ENCODE peak calls at places on chromosomes 4 and X, in nine cellular contexts. C is aorta; Q is NCI-H1417; V is Kasumi-1; A is NCI-H1092 treated with DMSO at 0.1 percent for 48 hours; W is AG09309; D is H9; O is stimulated activated CD4-positive, alpha-beta T cell treated with anti-CD3 and anti-CD28 coated beads, Interleukin-4, amount 100 ng/mL, for 24 hours; P is GM04504. F is an unnamed sample.

GRCh38 chrX:103776586-103776985 is at the start of gene PLP1:
- DNase-seq in W (no peak), P (no peak), D (peak), A (no peak), V (no peak), O (no peak), C (no peak), Q (no peak), F (no peak)

GRCh38 chr4:56731857-56732256 is 50.8 kb upstream of the HOPX start:
- DNase-seq in C (no peak), D (no peak), W (no peak), P (no peak), O (no peak), V (peak), A (no peak), Q (no peak), F (no peak)

GRCh38 chr4:1171306-1172227 is 816 bp downstream of the SPON2 start:
- DNase-seq in W (no peak), P (no peak), O (peak), C (peak), Q (no peak), V (no peak), A (peak), D (peak), F (peak)

GRCh38 chr4:146333187-146333894 is 119.0 kb downstream of the REELD1 start:
- DNase-seq in V (peak), C (no peak), W (peak), O (peak), P (peak), Q (peak), A (no peak), D (no peak), F (no peak)

GRCh38 chrX:23726196-23726595 is 16.9 kb downstream of the ACOT9 start:
- DNase-seq in W (no peak), O (no peak), Q (no peak), V (peak), D (no peak), A (no peak), C (no peak), P (no peak), F (no peak)

GRCh38 chr4:1500966-1501753 is 94.9 kb upstream of the NKX1-1 start:
- DNase-seq in P (no peak), O (no peak), A (no peak), Q (no peak), W (no peak), D (no peak), C (no peak), V (no peak), F (no peak)

GRCh38 chrX:103608305-103608963 is 671 bp downstream of the TCEAL3 start:
- DNase-seq in Q (no peak), W (no peak), O (no peak), P (no peak), D (peak), V (no peak), A (peak), C (no peak), F (peak)

GRCh38 chr4:152614337-152614736 is 65.5 kb downstream of the TMEM154 start:
- DNase-seq in V (no peak), W (no peak), C (no peak), P (no peak), D (no peak), Q (peak), A (no peak), O (no peak), F (no peak)

GRCh38 chr4:184330008-184330400 is 112.3 kb upstream of the ENPP6 start:
- DNase-seq in A (no peak), P (no peak), V (no peak), Q (no peak), W (no peak), D (no peak), C (no peak), O (no peak), F (no peak)

GRCh38 chr4:139814285-139815015 is 148.8 kb downstream of the MGST2 start:
- DNase-seq in W (no peak), A (peak), P (peak), O (no peak), V (no peak), D (no peak), Q (peak), C (no peak), F (peak)

GRCh38 chr4:1195109-1195671 is 22.8 kb upstream of the SPON2 start:
- DNase-seq in W (no peak), P (no peak), Q (no peak), O (no peak), D (no peak), V (no peak), C (peak), A (no peak), F (no peak)

GRCh38 chrX:72609313-72609712 is 36.7 kb upstream of the HDAC8 start:
- DNase-seq in W (no peak), O (no peak), C (no peak), A (no peak), V (no peak), P (no peak), D (no peak), Q (no peak), F (no peak)

GRCh38 chr4:138112389-138112788 is 129.8 kb downstream of the SLC7A11 start:
- DNase-seq in Q (no peak), A (no peak), P (no peak), V (no peak), O (no peak), C (no peak), D (no peak), W (no peak), F (no peak)

GRCh38 chr4:14641871-14642270 is 360.4 kb upstream of the CPEB2 start:
- DNase-seq in A (no peak), W (no peak), O (no peak), V (no peak), D (no peak), C (no peak), Q (no peak), P (no peak), F (no peak)

GRCh38 chr4:157242871-157243270 is 22.3 kb downstream of the GRIA2 start:
- DNase-seq in Q (no peak), D (no peak), P (no peak), A (no peak), V (no peak), W (no peak), C (no peak), O (no peak), F (peak)

GRCh38 chr4:152100378-152101201 is 339.8 kb upstream of the GATB start:
- DNase-seq in P (no peak), C (no peak), Q (no peak), A (no peak), D (no peak), O (peak), W (no peak), V (no peak), F (no peak)

GRCh38 chr4:28427306-28428085 is 1566.9 kb downstream of the STIM2 start:
- DNase-seq in D (no peak), V (no peak), O (no peak), C (no peak), P (no peak), A (no peak), Q (no peak), W (no peak), F (no peak)

GRCh38 chr4:2489081-2489805 is 20.3 kb downstream of the RNF4 start:
- DNase-seq in O (no peak), V (no peak), C (peak), Q (no peak), D (no peak), P (no peak), A (no peak), W (no peak), F (no peak)

GRCh38 chr4:57442834-57443291 is 332.7 kb upstream of the IGFBP7 start:
- DNase-seq in C (no peak), A (peak), V (peak), P (no peak), Q (peak), W (no peak), D (peak), O (no peak), F (peak)

GRCh38 chr4:26185436-26185835 is 135.4 kb upstream of the RBPJ start:
- DNase-seq in W (no peak), A (no peak), D (no peak), O (no peak), P (no peak), C (no peak), V (no peak), Q (no peak), F (no peak)

GRCh38 chr4:125736057-125736456 is 421.3 kb downstream of the FAT4 start:
- DNase-seq in P (no peak), D (no peak), W (no peak), Q (no peak), A (no peak), O (no peak), C (no peak), V (no peak), F (no peak)

GRCh38 chrX:19673334-19674040 is 158.2 kb upstream of the MAP3K15 start:
- DNase-seq in P (peak), C (peak), V (peak), A (peak), Q (no peak), O (no peak), D (no peak), W (peak), F (no peak)

GRCh38 chr4:140595065-140595464 is 26.3 kb upstream of the UCP1 start:
- DNase-seq in W (no peak), O (no peak), C (no peak), A (peak), P (no peak), Q (peak), V (no peak), D (peak), F (peak)

GRCh38 chrX:107701493-107702121 is 73.3 kb downstream of the PRPS1 start:
- DNase-seq in O (no peak), D (no peak), W (no peak), C (no peak), V (peak), P (no peak), A (no peak), Q (no peak), F (no peak)

GRCh38 chr4:174928174-174928573 is 10.0 kb downstream of the ADAM29 start:
- DNase-seq in P (no peak), D (no peak), Q (no peak), V (no peak), O (no peak), W (no peak), A (no peak), C (no peak), F (no peak)

GRCh38 chr4:1570291-1571164 is 113.6 kb downstream of the FAM53A start:
- DNase-seq in O (no peak), A (no peak), W (no peak), P (no peak), Q (no peak), D (no peak), C (peak), V (no peak), F (no peak)

GRCh38 chr4:78214078-78214477 is 157.0 kb downstream of the FRAS1 start:
- DNase-seq in A (no peak), P (no peak), C (no peak), Q (no peak), V (no peak), O (no peak), D (no peak), W (no peak), F (no peak)